ENCODE peak calls at places on chromosomes 13 and 19, in seven cellular contexts. One of them, this sample, is unnamed.

GRCh38 chr13:80371840-80372509 is 31.0 kb upstream of the SPRY2 start:
- DNase-seq in fibroblast of lung: no peak
- DNase-seq in heart right ventricle: no peak
- DNase-seq in progenitor cell of endocrine pancreas: no peak
- DNase-seq in activated B cell treated with CpG ODN at 0.5 μM for 24 hours: no peak
- DNase-seq in A549: no peak
- DNase-seq in adrenal gland: no peak
- DNase-seq in this sample: no peak

GRCh38 chr13:39818953-39819352 is 163.5 kb downstream of the COG6 start:
- DNase-seq in fibroblast of lung: peak
- DNase-seq in heart right ventricle: no peak
- DNase-seq in progenitor cell of endocrine pancreas: no peak
- DNase-seq in activated B cell treated with CpG ODN at 0.5 μM for 24 hours: no peak
- DNase-seq in A549: no peak
- DNase-seq in adrenal gland: no peak
- DNase-seq in this sample: no peak

GRCh38 chr13:25170554-25171107 is 1.5 kb downstream of the AMER2 start:
- DNase-seq in fibroblast of lung: no peak
- DNase-seq in heart right ventricle: no peak
- DNase-seq in progenitor cell of endocrine pancreas: peak
- DNase-seq in activated B cell treated with CpG ODN at 0.5 μM for 24 hours: no peak
- DNase-seq in A549: no peak
- DNase-seq in adrenal gland: no peak
- DNase-seq in this sample: peak

GRCh38 chr19:49689133-49690072 is at the start of gene ADM5:
- DNase-seq in fibroblast of lung: no peak
- DNase-seq in heart right ventricle: peak
- DNase-seq in progenitor cell of endocrine pancreas: peak
- DNase-seq in activated B cell treated with CpG ODN at 0.5 μM for 24 hours: no peak
- DNase-seq in A549: no peak
- DNase-seq in adrenal gland: peak
- DNase-seq in this sample: no peak

GRCh38 chr19:50413096-50413495 is 5.6 kb upstream of the SPIB start:
- DNase-seq in fibroblast of lung: no peak
- DNase-seq in heart right ventricle: no peak
- DNase-seq in progenitor cell of endocrine pancreas: no peak
- DNase-seq in activated B cell treated with CpG ODN at 0.5 μM for 24 hours: no peak
- DNase-seq in A549: no peak
- DNase-seq in adrenal gland: no peak
- DNase-seq in this sample: no peak

GRCh38 chr19:18418034-18418724 is 1.0 kb upstream of the SSBP4 start:
- DNase-seq in fibroblast of lung: no peak
- DNase-seq in heart right ventricle: no peak
- DNase-seq in progenitor cell of endocrine pancreas: peak
- DNase-seq in activated B cell treated with CpG ODN at 0.5 μM for 24 hours: no peak
- DNase-seq in A549: no peak
- DNase-seq in adrenal gland: peak
- DNase-seq in this sample: no peak

GRCh38 chr13:80989241-80989640 is 648.3 kb upstream of the SPRY2 start:
- DNase-seq in fibroblast of lung: no peak
- DNase-seq in heart right ventricle: no peak
- DNase-seq in progenitor cell of endocrine pancreas: no peak
- DNase-seq in activated B cell treated with CpG ODN at 0.5 μM for 24 hours: no peak
- DNase-seq in A549: no peak
- DNase-seq in adrenal gland: no peak
- DNase-seq in this sample: no peak

GRCh38 chr13:112078216-112078615 is 11.3 kb downstream of the SOX1 start:
- DNase-seq in fibroblast of lung: no peak
- DNase-seq in heart right ventricle: no peak
- DNase-seq in progenitor cell of endocrine pancreas: no peak
- DNase-seq in activated B cell treated with CpG ODN at 0.5 μM for 24 hours: no peak
- DNase-seq in A549: no peak
- DNase-seq in adrenal gland: peak
- DNase-seq in this sample: peak

GRCh38 chr19:51469162-51469561 is 9.2 kb upstream of the CEACAM18 start:
- DNase-seq in fibroblast of lung: no peak
- DNase-seq in heart right ventricle: no peak
- DNase-seq in progenitor cell of endocrine pancreas: no peak
- DNase-seq in activated B cell treated with CpG ODN at 0.5 μM for 24 hours: no peak
- DNase-seq in A549: no peak
- DNase-seq in adrenal gland: no peak
- DNase-seq in this sample: no peak

GRCh38 chr13:50572129-50572528 is 271.4 kb downstream of the DLEU7 start:
- DNase-seq in fibroblast of lung: no peak
- DNase-seq in heart right ventricle: no peak
- DNase-seq in progenitor cell of endocrine pancreas: no peak
- DNase-seq in activated B cell treated with CpG ODN at 0.5 μM for 24 hours: no peak
- DNase-seq in A549: no peak
- DNase-seq in adrenal gland: no peak
- DNase-seq in this sample: no peak

GRCh38 chr19:44552324-44552723 is 22.8 kb upstream of the CEACAM20 start:
- DNase-seq in fibroblast of lung: peak
- DNase-seq in heart right ventricle: peak
- DNase-seq in progenitor cell of endocrine pancreas: peak
- DNase-seq in activated B cell treated with CpG ODN at 0.5 μM for 24 hours: no peak
- DNase-seq in A549: peak
- DNase-seq in adrenal gland: peak
- DNase-seq in this sample: peak

GRCh38 chr19:21082011-21082975 is at the start of gene ZNF714:
- DNase-seq in fibroblast of lung: peak
- DNase-seq in heart right ventricle: peak
- DNase-seq in progenitor cell of endocrine pancreas: peak
- DNase-seq in activated B cell treated with CpG ODN at 0.5 μM for 24 hours: peak
- DNase-seq in A549: peak
- DNase-seq in adrenal gland: peak
- DNase-seq in this sample: peak

GRCh38 chr13:61036715-61037114 is 378.9 kb downstream of the PCDH20 start:
- DNase-seq in fibroblast of lung: no peak
- DNase-seq in heart right ventricle: no peak
- DNase-seq in progenitor cell of endocrine pancreas: no peak
- DNase-seq in activated B cell treated with CpG ODN at 0.5 μM for 24 hours: no peak
- DNase-seq in A549: no peak
- DNase-seq in adrenal gland: no peak
- DNase-seq in this sample: no peak

GRCh38 chr19:38362076-38362945 is 12.1 kb upstream of the PSMD8 start:
- DNase-seq in fibroblast of lung: peak
- DNase-seq in heart right ventricle: peak
- DNase-seq in progenitor cell of endocrine pancreas: peak
- DNase-seq in activated B cell treated with CpG ODN at 0.5 μM for 24 hours: peak
- DNase-seq in A549: peak
- DNase-seq in adrenal gland: peak
- DNase-seq in this sample: peak

GRCh38 chr19:10800488-10800887 is 35.5 kb downstream of the TMED1 start:
- DNase-seq in fibroblast of lung: no peak
- DNase-seq in heart right ventricle: peak
- DNase-seq in progenitor cell of endocrine pancreas: no peak
- DNase-seq in activated B cell treated with CpG ODN at 0.5 μM for 24 hours: no peak
- DNase-seq in A549: no peak
- DNase-seq in adrenal gland: peak
- DNase-seq in this sample: no peak

GRCh38 chr13:40550130-40550529 is 116.3 kb downstream of the FOXO1 start:
- DNase-seq in fibroblast of lung: peak
- DNase-seq in heart right ventricle: no peak
- DNase-seq in progenitor cell of endocrine pancreas: no peak
- DNase-seq in activated B cell treated with CpG ODN at 0.5 μM for 24 hours: no peak
- DNase-seq in A549: no peak
- DNase-seq in adrenal gland: no peak
- DNase-seq in this sample: no peak

GRCh38 chr13:32587774-32588165 is 1.5 kb downstream of the PDS5B start:
- DNase-seq in fibroblast of lung: peak
- DNase-seq in heart right ventricle: no peak
- DNase-seq in progenitor cell of endocrine pancreas: no peak
- DNase-seq in activated B cell treated with CpG ODN at 0.5 μM for 24 hours: no peak
- DNase-seq in A549: no peak
- DNase-seq in adrenal gland: no peak
- DNase-seq in this sample: no peak

GRCh38 chr13:32582991-32583390 is 3.3 kb upstream of the PDS5B start:
- DNase-seq in fibroblast of lung: no peak
- DNase-seq in heart right ventricle: no peak
- DNase-seq in progenitor cell of endocrine pancreas: no peak
- DNase-seq in activated B cell treated with CpG ODN at 0.5 μM for 24 hours: no peak
- DNase-seq in A549: no peak
- DNase-seq in adrenal gland: no peak
- DNase-seq in this sample: no peak

GRCh38 chr13:32585625-32586021 is 629 bp upstream of the PDS5B start:
- DNase-seq in fibroblast of lung: no peak
- DNase-seq in heart right ventricle: no peak
- DNase-seq in progenitor cell of endocrine pancreas: no peak
- DNase-seq in activated B cell treated with CpG ODN at 0.5 μM for 24 hours: peak
- DNase-seq in A549: no peak
- DNase-seq in adrenal gland: no peak
- DNase-seq in this sample: no peak

GRCh38 chr13:32586022-32586900 is at the start of gene PDS5B:
- DNase-seq in fibroblast of lung: peak
- DNase-seq in heart right ventricle: peak
- DNase-seq in progenitor cell of endocrine pancreas: peak
- DNase-seq in activated B cell treated with CpG ODN at 0.5 μM for 24 hours: peak
- DNase-seq in A549: peak
- DNase-seq in adrenal gland: peak
- DNase-seq in this sample: peak

GRCh38 chr13:32587014-32587773 is 942 bp downstream of the PDS5B start:
- DNase-seq in fibroblast of lung: peak
- DNase-seq in heart right ventricle: peak
- DNase-seq in progenitor cell of endocrine pancreas: peak
- DNase-seq in activated B cell treated with CpG ODN at 0.5 μM for 24 hours: peak
- DNase-seq in A549: peak
- DNase-seq in adrenal gland: peak
- DNase-seq in this sample: peak
- TF ChIP-seq CTCF in fibroblast of lung: no peak
- TF ChIP-seq CTCF in heart right ventricle: no peak
- TF ChIP-seq CTCF in progenitor cell of endocrine pancreas: no peak
- TF ChIP-seq CTCF in activated B cell treated with CpG ODN at 0.5 μM for 24 hours: no peak
- TF ChIP-seq CTCF in A549: no peak
- TF ChIP-seq CTCF in adrenal gland: no peak
- TF ChIP-seq CTCF in this sample: peak

DNA sequence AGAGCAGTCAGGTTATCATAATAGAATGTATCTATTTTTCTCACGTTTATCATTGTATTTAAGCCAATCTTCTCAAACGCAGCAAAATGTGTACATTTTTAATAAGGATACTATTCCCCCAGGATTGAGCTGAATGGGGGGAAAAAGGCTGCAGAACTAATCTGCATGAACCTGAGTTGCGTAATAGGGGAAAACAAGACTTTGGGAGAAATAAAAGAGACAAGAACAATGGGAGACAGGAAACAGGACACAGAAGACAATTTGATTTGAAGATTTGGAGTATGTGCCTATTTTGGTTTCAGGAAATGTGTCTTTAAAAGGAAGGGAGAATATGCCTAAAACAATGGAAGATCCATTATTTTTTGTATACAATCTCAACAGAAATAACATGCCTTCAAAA is 844.5 kb downstream of the DIAPH3 start:
- DNase-seq in fibroblast of lung: no peak
- DNase-seq in heart right ventricle: no peak
- DNase-seq in progenitor cell of endocrine pancreas: no peak
- DNase-seq in activated B cell treated with CpG ODN at 0.5 μM for 24 hours: no peak
- DNase-seq in A549: no peak
- DNase-seq in adrenal gland: no peak
- DNase-seq in this sample: no peak
- TF ChIP-seq CTCF in fibroblast of lung: no peak
- TF ChIP-seq CTCF in heart right ventricle: no peak
- TF ChIP-seq CTCF in progenitor cell of endocrine pancreas: no peak
- TF ChIP-seq CTCF in activated B cell treated with CpG ODN at 0.5 μM for 24 hours: no peak
- TF ChIP-seq CTCF in A549: no peak
- TF ChIP-seq CTCF in adrenal gland: no peak
- TF ChIP-seq CTCF in this sample: no peak

DNA sequence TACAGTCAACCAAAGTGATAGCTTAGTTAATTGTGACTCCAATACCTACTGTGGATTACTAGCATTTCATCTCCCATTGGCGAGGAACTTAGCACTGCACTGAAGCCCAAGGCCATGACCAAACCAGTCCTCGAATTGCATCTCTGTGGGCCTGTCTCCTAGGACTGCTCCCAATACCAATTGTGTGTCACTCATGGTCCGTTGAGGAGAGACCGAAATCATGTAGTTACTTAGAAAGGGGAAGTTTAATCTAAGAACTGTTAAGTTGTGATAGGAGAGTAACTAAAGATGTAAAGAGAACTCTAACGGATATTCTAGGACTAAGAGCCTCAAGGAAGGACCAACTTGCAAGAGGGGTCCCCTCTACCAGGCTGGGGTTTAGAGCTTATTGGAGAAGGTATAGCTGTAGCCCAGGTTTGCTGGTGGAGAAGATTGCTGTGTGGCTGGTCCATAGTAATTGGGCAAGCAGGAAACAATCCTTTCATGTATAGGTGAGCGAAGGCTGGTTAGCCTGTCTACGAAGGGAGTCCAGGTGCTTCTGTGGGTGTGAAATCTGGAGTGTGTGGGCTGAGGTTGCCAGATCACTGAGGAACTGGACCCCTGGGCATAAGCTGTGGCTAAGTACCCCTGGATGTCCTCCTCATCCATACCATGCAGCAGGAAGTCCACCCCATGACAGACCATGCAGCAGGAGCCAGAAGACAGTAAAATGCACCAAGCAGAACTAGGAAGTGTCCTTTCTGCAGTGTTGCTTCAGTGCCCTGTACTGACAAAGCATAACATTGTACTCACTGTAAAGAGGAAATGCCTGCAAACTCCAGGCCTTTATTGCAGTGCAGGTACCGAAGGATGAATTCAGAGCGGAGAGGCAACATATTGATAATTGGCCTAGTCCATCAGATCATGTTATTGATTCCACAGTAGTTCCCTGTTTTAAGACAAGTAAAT is 30.8 kb downstream of the DNAJC3 start:
- DNase-seq in fibroblast of lung: no peak
- DNase-seq in heart right ventricle: no peak
- DNase-seq in progenitor cell of endocrine pancreas: no peak
- DNase-seq in activated B cell treated with CpG ODN at 0.5 μM for 24 hours: no peak
- DNase-seq in A549: no peak
- DNase-seq in adrenal gland: no peak
- DNase-seq in this sample: no peak
- TF ChIP-seq CTCF in fibroblast of lung: no peak
- TF ChIP-seq CTCF in heart right ventricle: no peak
- TF ChIP-seq CTCF in progenitor cell of endocrine pancreas: no peak
- TF ChIP-seq CTCF in activated B cell treated with CpG ODN at 0.5 μM for 24 hours: no peak
- TF ChIP-seq CTCF in A549: no peak
- TF ChIP-seq CTCF in adrenal gland: no peak
- TF ChIP-seq CTCF in this sample: no peak

DNA sequence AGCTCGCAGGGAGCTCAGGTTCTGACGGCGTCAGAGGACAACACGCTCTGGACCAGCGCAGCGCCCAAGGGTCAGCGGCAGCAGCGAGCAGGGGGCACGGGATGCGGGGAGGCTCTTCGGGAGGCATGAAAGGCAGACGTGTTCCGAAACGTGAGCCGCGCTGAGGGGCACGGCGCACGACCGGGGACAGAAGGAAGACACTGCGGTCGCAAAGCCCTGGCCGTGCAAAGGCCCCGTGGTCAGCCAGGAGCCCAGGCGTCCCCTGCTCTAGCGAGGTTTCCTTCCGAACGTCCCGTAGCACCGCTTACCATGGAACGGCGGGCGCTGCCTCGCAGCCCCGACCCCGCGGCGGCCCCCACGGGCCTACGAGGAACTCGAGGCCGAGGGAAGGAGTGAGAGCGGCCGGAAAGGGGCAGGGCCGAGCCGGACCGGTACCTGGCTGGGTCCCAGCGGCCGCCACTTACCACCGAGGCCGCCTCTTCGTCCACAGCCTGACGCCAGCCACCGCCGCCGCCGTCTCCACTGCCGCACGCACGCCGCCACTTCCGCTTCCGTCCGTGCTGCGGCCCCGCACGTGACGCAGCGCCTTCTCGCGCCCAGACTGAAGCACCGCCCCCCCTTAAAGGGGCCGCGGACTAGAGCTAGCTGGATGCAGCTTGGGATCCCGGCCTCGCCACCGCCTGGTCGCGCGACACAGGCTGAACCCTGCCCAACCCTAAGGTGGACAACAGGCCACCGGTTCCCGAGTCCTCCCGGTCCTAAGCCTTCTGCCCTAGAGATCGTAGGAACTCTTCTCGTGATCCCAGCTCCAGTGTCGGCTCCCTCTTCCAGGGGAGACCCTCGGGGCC is 9.4 kb downstream of the ABHD17A start:
- DNase-seq in fibroblast of lung: peak
- DNase-seq in heart right ventricle: peak
- DNase-seq in progenitor cell of endocrine pancreas: peak
- DNase-seq in activated B cell treated with CpG ODN at 0.5 μM for 24 hours: peak
- DNase-seq in A549: peak
- DNase-seq in adrenal gland: peak
- DNase-seq in this sample: peak
- TF ChIP-seq CTCF in fibroblast of lung: no peak
- TF ChIP-seq CTCF in heart right ventricle: no peak
- TF ChIP-seq CTCF in progenitor cell of endocrine pancreas: no peak
- TF ChIP-seq CTCF in activated B cell treated with CpG ODN at 0.5 μM for 24 hours: no peak
- TF ChIP-seq CTCF in A549: no peak
- TF ChIP-seq CTCF in adrenal gland: no peak
- TF ChIP-seq CTCF in this sample: no peak